ENCODE peak calls at places on chromosomes 4 and X, in nine cellular contexts. L is kidney; J is lower lobe of right lung; Y is NCI-H510A treated with DMSO at 0.1 percent for 48 hours; K is non-pigmented ciliary epithelial cell; U is iPS-NIHi11; T is glutamatergic neuron; R is stimulated activated CD4-positive, alpha-beta T cell treated with anti-CD3 and anti-CD28 coated beads, Interleukin-1b, Interleukin-23, amount 100 ng/mL, for 48 hours; D is CD8-positive, alpha-beta T cell. V is an unnamed sample.
A peak's percentile ranks its signal among the peaks of the same experiment; 100 is the strongest.

GRCh38 chr4:186400676-186401075 is 134.7 kb downstream of the F11 start:
- DNase-seq in D (no peak), T (no peak), J (no peak), U (no peak), L (no peak), Y (no peak), K (peak; percentile 11), R (no peak), V (no peak)

GRCh38 chr4:88591787-88592599 is at the start of gene HERC3:
- DNase-seq in J (peak; percentile 94), U (peak; percentile 96), T (peak; percentile 95), Y (peak; percentile 72), D (peak; percentile 88), L (peak; percentile 97), K (no peak), R (peak; percentile 85), V (peak; percentile 91)

GRCh38 chrX:110282922-110283321 is 35.0 kb downstream of the AMMECR1 start:
- DNase-seq in L (no peak), D (no peak), J (no peak), R (no peak), K (no peak), Y (no peak), T (no peak), U (no peak), V (no peak)

GRCh38 chr4:34649716-34650115 is 1594.6 kb downstream of the ARAP2 start:
- DNase-seq in J (no peak), L (no peak), D (no peak), T (no peak), K (no peak), U (no peak), R (no peak), Y (no peak), V (no peak)

GRCh38 chrX:1178580-1179057 is 33.8 kb downstream of the CRLF2 start:
- DNase-seq in T (no peak), K (peak; percentile 3), D (no peak), U (no peak), Y (no peak), J (no peak), L (no peak), R (no peak), V (no peak)

GRCh38 chrX:149528381-149528780 is 12.4 kb upstream of the EOLA1 start:
- DNase-seq in U (no peak), R (no peak), J (no peak), L (no peak), D (no peak), T (no peak), Y (no peak), K (no peak), V (no peak)

GRCh38 chr4:71992571-71992970 is 39.2 kb upstream of the NPFFR2 start:
- DNase-seq in J (no peak), L (no peak), Y (no peak), K (peak; percentile 68), R (no peak), U (no peak), D (no peak), T (no peak), V (no peak)

GRCh38 chrX:19064175-19064574 is 58.1 kb downstream of the ADGRG2 start:
- DNase-seq in J (no peak), T (no peak), R (no peak), U (no peak), K (peak; percentile 20), Y (no peak), L (no peak), D (no peak), V (no peak)

GRCh38 chr4:165864228-165864627 is 8.8 kb upstream of the TLL1 start:
- DNase-seq in R (no peak), J (no peak), D (no peak), U (no peak), T (no peak), Y (no peak), L (no peak), K (no peak), V (no peak)

GRCh38 chr4:173264245-173264959 is 69.8 kb downstream of the HMGB2 start:
- DNase-seq in D (peak; percentile 29), R (no peak), J (no peak), K (no peak), U (peak; percentile 19), T (no peak), L (no peak), Y (peak; percentile 67), V (peak; percentile 84)

GRCh38 chr4:78040431-78040830 is 16.7 kb upstream of the FRAS1 start:
- DNase-seq in R (no peak), D (no peak), Y (no peak), T (no peak), L (no peak), K (no peak), U (no peak), J (no peak), V (no peak)

GRCh38 chr4:105822061-105822460 is 73.2 kb upstream of the NPNT start:
- DNase-seq in R (no peak), T (no peak), D (no peak), J (no peak), L (no peak), Y (no peak), U (no peak), K (no peak), V (no peak)

GRCh38 chrX:74925210-74926088 is at the start of gene NEXMIF:
- DNase-seq in L (peak; percentile 71), J (peak; percentile 46), U (peak; percentile 26), D (no peak), R (peak; percentile 27), Y (peak; percentile 72), T (peak; percentile 62), K (no peak), V (peak; percentile 28)

GRCh38 chr4:156889616-156890594 is 81.7 kb downstream of the PDGFC start:
- DNase-seq in Y (no peak), T (no peak), L (peak; percentile 74), R (no peak), D (no peak), J (no peak), K (peak; percentile 48), U (no peak), V (peak; percentile 42)

GRCh38 chr4:139553751-139554670 is 2.0 kb downstream of the SETD7 start:
- DNase-seq in L (no peak), J (no peak), K (no peak), U (no peak), R (no peak), T (no peak), Y (no peak), D (no peak), V (no peak)

GRCh38 chr4:37648084-37648817 is 37.9 kb downstream of the RELL1 start:
- DNase-seq in K (peak; percentile 84), T (no peak), D (no peak), L (peak; percentile 87), U (peak; percentile 38), R (no peak), J (peak; percentile 57), Y (peak; percentile 63), V (peak; percentile 70)

GRCh38 chrX:15515931-15516330 is 15.3 kb downstream of the BMX start:
- DNase-seq in R (no peak), K (no peak), J (no peak), D (no peak), T (no peak), L (no peak), U (no peak), Y (no peak), V (peak; percentile 21)

GRCh38 chrX:131279617-131280016 is 9.5 kb downstream of the IGSF1 start:
- DNase-seq in D (no peak), R (no peak), Y (no peak), K (no peak), U (no peak), T (no peak), L (no peak), J (no peak), V (no peak)

GRCh38 chrX:118156953-118157608 is 40.5 kb upstream of the KLHL13 start:
- DNase-seq in T (no peak), D (no peak), J (no peak), K (no peak), R (no peak), U (no peak), Y (no peak), L (no peak), V (no peak)

GRCh38 chr4:17103231-17103630 is 204.8 kb upstream of the LDB2 start:
- DNase-seq in L (no peak), T (no peak), J (no peak), K (peak; percentile 84), Y (no peak), R (no peak), D (no peak), U (no peak), V (no peak)

GRCh38 chrX:137362583-137362982 is 203.3 kb upstream of the ZIC3 start:
- DNase-seq in R (no peak), J (no peak), T (no peak), L (no peak), Y (no peak), U (no peak), D (no peak), K (no peak), V (no peak)

GRCh38 chr4:21699437-21699836 is 249.1 kb downstream of the KCNIP4 start:
- DNase-seq in R (no peak), K (no peak), D (no peak), J (no peak), Y (no peak), T (no peak), U (no peak), L (no peak), V (no peak)

GRCh38 chrX:134186362-134187121 is 50.4 kb upstream of the CCDC160 start:
- DNase-seq in Y (no peak), L (no peak), U (no peak), T (no peak), D (peak; percentile 44), K (no peak), J (no peak), R (peak; percentile 60), V (no peak)

GRCh38 chrX:42096262-42096939 is 173.0 kb upstream of the CASK start:
- DNase-seq in T (no peak), D (no peak), L (no peak), K (peak; percentile 89), Y (no peak), J (peak; percentile 58), U (no peak), R (no peak), V (peak; percentile 49)

GRCh38 chrX:87517571-87518141 is at the start of gene KLHL4:
- DNase-seq in T (peak; percentile 30), R (no peak), L (no peak), D (no peak), Y (peak; percentile 27), U (peak; percentile 37), K (peak; percentile 91), J (no peak), V (no peak)

GRCh38 chrX:126985960-126986359 is 166.4 kb downstream of the PRR32 start:
- DNase-seq in Y (no peak), R (no peak), D (no peak), J (no peak), U (no peak), L (peak; percentile 31), K (no peak), T (no peak), V (no peak)

GRCh38 chrX:144566592-144566991 is 680.7 kb upstream of the SPANXN1 start:
- DNase-seq in J (no peak), K (no peak), D (no peak), L (no peak), R (no peak), Y (no peak), T (peak; percentile 18), U (peak; percentile 15), V (no peak)

GRCh38 chr4:8270912-8271815 is 1.6 kb downstream of the HTRA3 start:
- DNase-seq in Y (no peak), L (peak; percentile 43), T (no peak), K (no peak), D (no peak), J (no peak), U (no peak), R (no peak), V (peak; percentile 40)

GRCh38 chr4:46894841-46895240 is 14.2 kb downstream of the COX7B2 start:
- DNase-seq in K (no peak), R (no peak), D (no peak), Y (no peak), U (no peak), J (no peak), L (no peak), T (no peak), V (no peak)

GRCh38 chr4:54882616-54883015 is 224.9 kb downstream of the KIT start:
- DNase-seq in U (no peak), T (no peak), K (no peak), D (no peak), R (no peak), Y (no peak), J (no peak), L (no peak), V (no peak)

V was measured in right cardiac atrium.